ENCODE peak calls at places on chromosomes 13 and 19, in four cellular contexts. Z is heart left ventricle, J is astrocyte of the spinal cord, A is suprapubic skin. H is an unnamed sample.

GRCh38 chr19:42270346-42271044 is 1.4 kb downstream of the CIC start:
- DNase-seq in Z (peak; percentile 60), J (peak; percentile 71), A (peak; percentile 82), H (peak; percentile 73)

GRCh38 chr19:23800868-23801267 is 42.2 kb upstream of the ZNF681 start:
- DNase-seq in J (no peak), A (no peak), Z (no peak), H (no peak)

GRCh38 chr19:1158885-1159448 is 15.1 kb downstream of the SBNO2 start:
- DNase-seq in A (no peak), J (no peak), Z (no peak), H (no peak)

GRCh38 chr13:21849323-21849722 is 178.4 kb downstream of the FGF9 start:
- DNase-seq in J (no peak), A (no peak), Z (no peak), H (peak; percentile 37)

GRCh38 chr19:48539503-48540096 is 12.4 kb upstream of the SULT2B1 start:
- DNase-seq in Z (no peak), A (no peak), J (peak; percentile 33), H (peak; percentile 50)

GRCh38 chr19:4575978-4576933 is 16.8 kb upstream of the SEMA6B start:
- DNase-seq in Z (peak; percentile 68), A (no peak), J (peak; percentile 38), H (peak; percentile 54)

GRCh38 chr19:44303976-44304568 is 753 bp downstream of the ZNF235 start:
- DNase-seq in J (peak; percentile 55), A (no peak), Z (no peak), H (peak; percentile 59)

GRCh38 chr19:21482863-21483276 is 22.5 kb upstream of the ZNF429 start:
- DNase-seq in Z (peak; percentile 62), J (peak; percentile 7), A (no peak), H (peak; percentile 71)

GRCh38 chr13:45615501-45616101 is at the start of gene ERICH6B:
- DNase-seq in J (peak; percentile 14), Z (no peak), A (no peak), H (peak; percentile 14)

GRCh38 chr19:47407417-47407774 is 11.9 kb downstream of the MEIS3 start:
- DNase-seq in J (no peak), A (no peak), Z (no peak), H (no peak)

GRCh38 chr13:43387880-43388279 is 364.5 kb downstream of the DNAJC15 start:
- DNase-seq in A (no peak), Z (no peak), J (no peak), H (no peak)

GRCh38 chr13:50843256-50844043 is at the start of gene DLEU7:
- DNase-seq in Z (no peak), J (no peak), A (no peak), H (no peak)

GRCh38 chr19:44055870-44056269 is 4.0 kb downstream of the ZNF223 start:
- DNase-seq in J (no peak), A (no peak), Z (no peak), H (no peak)

GRCh38 chr19:55333870-55334269 is 5.8 kb upstream of the KMT5C start:
- DNase-seq in A (no peak), Z (no peak), J (no peak), H (peak; percentile 32)

GRCh38 chr13:69641773-69642172 is 465.9 kb upstream of the ATXN8OS start:
- DNase-seq in A (no peak), J (no peak), Z (no peak), H (no peak)

GRCh38 chr19:49645592-49645991 is 3.6 kb downstream of the SCAF1 start:
- DNase-seq in J (no peak), A (no peak), Z (no peak), H (no peak)
- H3K4me3 ChIP-seq in J (no peak overlapping the region), A (no peak overlapping the region), Z (no peak overlapping the region), H (no peak overlapping the region)

GRCh38 chr19:2551172-2551863 is 75.4 kb downstream of the GADD45B start:
- DNase-seq in Z (no peak), A (no peak), J (no peak), H (no peak)

GRCh38 chr19:2549701-2550191 is 73.8 kb downstream of the GADD45B start:
- DNase-seq in A (peak; percentile 94), Z (peak; percentile 82), J (peak; percentile 94), H (peak; percentile 82)

GRCh38 chr19:2551864-2552185 is 75.9 kb downstream of the GADD45B start:
- DNase-seq in A (no peak), J (no peak), Z (no peak), H (no peak)

GRCh38 chr19:2548966-2549365 is 73.0 kb downstream of the GADD45B start:
- DNase-seq in A (no peak), Z (no peak), J (no peak), H (no peak)

GRCh38 chr19:2550431-2551171 is 74.7 kb downstream of the GADD45B start:
- DNase-seq in Z (no peak), A (no peak), J (no peak), H (no peak)
- TF ChIP-seq CTCF in Z (no peak), A (no peak), J (no peak), H (no peak)

GRCh38 chr13:33283195-33283910 is 2.2 kb downstream of the STARD13 start:
- DNase-seq in J (no peak), Z (no peak), A (no peak), H (no peak)
- H3K4me3 ChIP-seq in J (peak overlapping the region; percentile 77), Z (peak overlapping the region; percentile 84), A (peak overlapping the region; percentile 67), H (peak overlapping the region; percentile 96)

GRCh38 chr19:10603873-10604459 is 16.9 kb upstream of the AP1M2 start:
- DNase-seq in J (peak; percentile 20), Z (no peak), A (no peak), H (peak; percentile 55)

GRCh38 chr19:10601999-10602329 is 14.9 kb upstream of the AP1M2 start:
- DNase-seq in J (no peak), A (no peak), Z (no peak), H (no peak)

GRCh38 chr19:10602330-10603083 is 15.4 kb upstream of the AP1M2 start:
- DNase-seq in Z (peak; percentile 89), A (peak; percentile 92), J (peak; percentile 63), H (peak; percentile 69)

GRCh38 chr19:10603084-10603872 is 16.2 kb upstream of the AP1M2 start:
- DNase-seq in J (no peak), Z (peak; percentile 72), A (peak; percentile 81), H (no peak)

GRCh38 chr19:10604460-10604980 is 17.4 kb upstream of the AP1M2 start:
- DNase-seq in A (no peak), J (no peak), Z (peak; percentile 37), H (no peak)
- TF ChIP-seq CTCF in A (no peak), J (no peak), Z (no peak), H (no peak)